ENCODE peak calls at places on chromosomes 2 and 18, in ten cellular contexts. M, D, S, G, U, V, Y, I, Q and O are unnamed samples.

GRCh38 chr2:219230201-219230540 is 565 bp downstream of the ANKZF1 start:
- DNase-seq in M (peak; percentile 55), D (peak; percentile 74), S (peak; percentile 82), G (peak; percentile 71), U (peak; percentile 45), V (peak; percentile 24), Y (peak; percentile 69), I (peak; percentile 80), Q (no peak), O (peak; percentile 74)

GRCh38 chr2:232137346-232137745 is 175.8 kb downstream of the DIS3L2 start:
- DNase-seq in M (peak; percentile 80), D (no peak), S (no peak), G (no peak), U (no peak), V (no peak), Y (no peak), I (no peak), Q (no peak), O (no peak)

GRCh38 chr2:164568317-164568716 is 53.0 kb downstream of the GRB14 start:
- DNase-seq in M (no peak), D (no peak), S (no peak), G (no peak), U (peak; percentile 18), V (no peak), Y (no peak), I (no peak), Q (no peak), O (no peak)

GRCh38 chr2:155982111-155982510 is 350.4 kb downstream of the NR4A2 start:
- DNase-seq in M (no peak), D (no peak), S (no peak), G (no peak), U (no peak), V (no peak), Y (no peak), I (no peak), Q (no peak), O (no peak)

GRCh38 chr2:191247381-191248057 is 2.3 kb downstream of the MYO1B start:
- DNase-seq in M (peak; percentile 98), D (no peak), S (no peak), G (no peak), U (peak; percentile 98), V (peak; percentile 98), Y (no peak), I (peak; percentile 21), Q (peak; percentile 89), O (no peak)

GRCh38 chr2:77161009-77161408 is 361.2 kb downstream of the LRRTM4 start:
- DNase-seq in M (peak; percentile 3), D (no peak), S (no peak), G (no peak), U (peak; percentile 50), V (peak; percentile 65), Y (no peak), I (no peak), Q (no peak), O (no peak)

GRCh38 chr2:232339121-232340081 is 39.1 kb upstream of the ALPP start:
- DNase-seq in M (no peak), D (no peak), S (peak; percentile 39), G (no peak), U (no peak), V (no peak), Y (no peak), I (peak; percentile 76), Q (no peak), O (no peak)

GRCh38 chr2:169862816-169863215 is 35.6 kb downstream of the UBR3 start:
- DNase-seq in M (no peak), D (no peak), S (no peak), G (no peak), U (no peak), V (peak; percentile 14), Y (no peak), I (no peak), Q (no peak), O (no peak)

DNA sequence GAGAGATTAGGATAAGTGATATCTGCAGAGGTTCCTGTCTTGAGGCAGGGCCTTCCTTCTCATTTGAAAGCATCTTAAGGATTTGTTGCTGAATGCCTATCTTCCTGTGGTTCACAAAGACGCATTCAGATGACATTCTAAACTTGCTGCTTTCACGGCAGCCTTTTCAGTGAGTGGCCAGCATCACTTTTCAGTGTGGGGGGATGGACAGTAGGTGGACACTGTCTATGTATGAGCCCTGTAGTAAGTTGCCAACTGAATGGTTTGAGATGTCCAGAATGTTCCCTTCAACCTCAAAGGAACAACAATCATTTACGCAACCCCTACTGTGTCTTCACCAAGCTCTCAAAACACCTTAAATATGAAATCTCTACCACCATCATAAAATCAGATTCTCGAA is 46.6 kb downstream of the SETBP1 start:
- DNase-seq in M (no peak), D (no peak), S (no peak), G (no peak), U (no peak), V (no peak), Y (no peak), I (no peak), Q (no peak), O (no peak)
- H3K4me1 ChIP-seq in M (peaks cover 4% of the 10 kb centered on the region), D (peaks cover 63% of the 10 kb centered on the region), S (peaks cover 67% of the 10 kb centered on the region), G (peaks cover 60% of the 10 kb centered on the region), U (no peaks in the 10 kb centered on the region), V (peaks cover 39% of the 10 kb centered on the region), Y (peaks cover 2% of the 10 kb centered on the region), I (peaks cover 25% of the 10 kb centered on the region), Q (peaks cover 17% of the 10 kb centered on the region), O (peaks cover 49% of the 10 kb centered on the region)

DNA sequence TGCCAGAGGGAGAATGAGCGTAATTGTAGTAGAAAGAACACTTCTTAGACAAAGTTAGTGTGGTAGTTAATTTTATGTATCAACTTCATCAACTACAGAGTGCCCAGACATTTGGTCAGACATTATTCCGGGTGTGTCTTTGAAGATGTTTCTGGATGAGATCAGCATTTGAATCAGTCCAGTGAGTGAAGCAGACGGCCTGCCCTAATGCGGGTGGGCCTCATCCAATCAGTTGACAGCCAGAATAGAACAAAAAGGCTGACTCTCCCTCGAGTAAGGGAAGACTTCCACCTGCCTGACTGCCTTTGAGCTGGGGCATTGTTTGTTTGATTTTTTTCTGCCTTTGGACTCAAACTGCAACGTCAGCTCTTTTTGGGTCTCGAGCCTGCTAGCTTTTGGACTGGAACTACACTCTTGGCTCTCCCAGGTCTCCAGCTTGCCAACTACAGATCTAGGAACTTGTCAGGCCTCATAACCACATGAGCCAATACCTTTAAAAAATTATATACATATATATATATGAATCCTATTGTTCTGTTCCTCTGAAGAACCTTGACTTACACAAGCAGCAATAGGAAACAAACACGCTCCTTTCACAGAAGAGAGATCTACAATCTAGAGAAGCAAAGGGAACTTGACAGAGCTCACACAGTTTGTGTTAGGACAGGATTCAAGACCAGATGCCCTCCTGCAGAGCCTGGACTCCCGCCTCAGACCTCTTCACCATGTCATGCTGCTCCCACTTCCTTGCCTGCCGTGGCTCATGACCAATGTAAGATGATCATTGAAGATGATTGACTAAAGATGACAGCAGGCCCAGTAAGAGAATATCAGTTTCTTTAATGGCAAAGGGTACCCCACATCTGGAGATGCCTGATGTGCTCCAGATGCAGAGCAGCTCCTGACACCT is 111.5 kb upstream of the AGAP1 start:
- DNase-seq in M (no peak), D (no peak), S (no peak), G (no peak), U (no peak), V (no peak), Y (no peak), I (no peak), Q (no peak), O (no peak)
- TF ChIP-seq CTCF in M (no peak), D (no peak), S (no peak), G (no peak), U (no peak), V (no peak), Y (no peak), I (no peak), Q (no peak), O (no peak)

GRCh38 chr2:102488063-102488462 is 15.0 kb downstream of the SLC9A4 start:
- DNase-seq in M (peak; percentile 51), D (no peak), S (no peak), G (peak; percentile 62), U (no peak), V (peak; percentile 89), Y (no peak), I (no peak), Q (no peak), O (no peak)

GRCh38 chr2:102484310-102485061 is 11.5 kb downstream of the SLC9A4 start:
- DNase-seq in M (no peak), D (no peak), S (no peak), G (no peak), U (no peak), V (no peak), Y (no peak), I (no peak), Q (no peak), O (no peak)

GRCh38 chr2:102486941-102487702 is 14.1 kb downstream of the SLC9A4 start:
- DNase-seq in M (no peak), D (no peak), S (no peak), G (no peak), U (no peak), V (no peak), Y (no peak), I (no peak), Q (no peak), O (no peak)

GRCh38 chr2:102483086-102483485 is 10.1 kb downstream of the SLC9A4 start:
- DNase-seq in M (no peak), D (no peak), S (no peak), G (no peak), U (no peak), V (no peak), Y (no peak), I (no peak), Q (no peak), O (no peak)

DNA sequence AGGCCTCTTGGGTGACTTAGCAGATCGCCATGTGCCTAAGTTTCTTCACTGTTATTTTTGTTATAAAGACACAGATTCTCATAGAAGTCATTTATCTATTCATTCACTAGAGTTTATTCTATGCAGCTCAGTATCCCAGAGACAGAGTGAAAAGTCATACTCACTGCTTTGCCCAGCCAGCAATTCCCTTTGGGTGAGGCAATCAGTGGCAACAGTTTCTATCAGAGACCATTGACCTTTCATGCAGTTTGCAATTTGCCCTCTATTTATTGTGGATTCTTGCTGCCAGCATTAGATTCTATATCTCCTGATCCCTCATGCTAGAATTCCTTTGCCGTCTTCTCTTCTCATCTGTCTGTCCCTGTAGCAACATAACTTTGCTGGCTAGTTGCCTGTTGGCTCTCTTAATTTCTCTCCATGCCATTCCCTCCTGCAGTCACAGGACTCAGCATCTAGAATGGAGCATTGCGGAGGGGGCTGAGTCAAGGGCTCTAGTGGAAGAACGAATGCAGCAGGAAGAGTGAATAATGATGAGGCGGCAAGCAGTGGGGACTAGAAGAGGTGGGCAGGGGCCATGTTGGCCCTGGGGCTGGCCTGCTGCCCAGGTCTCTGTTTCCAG is 12.2 kb downstream of the SLC9A4 start:
- DNase-seq in M (no peak), D (no peak), S (no peak), G (no peak), U (no peak), V (peak; percentile 6), Y (no peak), I (no peak), Q (no peak), O (no peak)
- H3K4me1 ChIP-seq in M (no peaks in the 10 kb centered on the region), D (no peaks in the 10 kb centered on the region), S (no peaks in the 10 kb centered on the region), G (no peaks in the 10 kb centered on the region), U (no peaks in the 10 kb centered on the region), V (no peaks in the 10 kb centered on the region), Y (no peaks in the 10 kb centered on the region), I (peaks cover 4% of the 10 kb centered on the region), Q (no peaks in the 10 kb centered on the region), O (peaks cover 16% of the 10 kb centered on the region)

GRCh38 chr18:76460482-76460881 is 34.6 kb downstream of the ZNF516 start:
- DNase-seq in M (peak; percentile 34), D (no peak), S (no peak), G (no peak), U (no peak), V (no peak), Y (peak; percentile 21), I (no peak), Q (no peak), O (no peak)

GRCh38 chr18:76459312-76459686 is 35.7 kb downstream of the ZNF516 start:
- DNase-seq in M (no peak), D (no peak), S (no peak), G (no peak), U (no peak), V (no peak), Y (peak; percentile 27), I (no peak), Q (no peak), O (no peak)

GRCh38 chr18:76461148-76461547 is 33.9 kb downstream of the ZNF516 start:
- DNase-seq in M (no peak), D (no peak), S (no peak), G (no peak), U (no peak), V (no peak), Y (peak; percentile 24), I (no peak), Q (no peak), O (no peak)

GRCh38 chr18:76458522-76459311 is 36.3 kb downstream of the ZNF516 start:
- DNase-seq in M (no peak), D (no peak), S (peak; percentile 37), G (no peak), U (no peak), V (no peak), Y (peak; percentile 22), I (no peak), Q (no peak), O (no peak)

GRCh38 chr18:76459687-76460350 is 35.2 kb downstream of the ZNF516 start:
- DNase-seq in M (peak; percentile 100), D (no peak), S (peak; percentile 56), G (no peak), U (no peak), V (peak; percentile 100), Y (peak; percentile 94), I (no peak), Q (peak; percentile 81), O (peak; percentile 77)
- TF ChIP-seq CTCF in M (peak; percentile 27), D (no peak), S (no peak), G (no peak), U (no peak), V (no peak), Y (no peak), I (no peak), Q (no peak), O (no peak)